ENCODE peak calls at places on chromosome 18, in six cellular contexts. Q is H9, E is mesendoderm, U is IMR-90, Z is H1, O is mesenchymal stem cell. K is an unnamed sample.

GRCh38 chr18:56889621-56890020 is 238.5 kb downstream of the WDR7 start:
- DNase-seq in Q (no peak), E (peak), U (no peak), Z (no peak), O (no peak), K (no peak)

GRCh38 chr18:2883137-2883671 is 36.4 kb downstream of the EMILIN2 start:
- DNase-seq in Q (no peak), E (no peak), U (no peak), Z (no peak), O (no peak), K (no peak)

GRCh38 chr18:9428862-9429661 is 46.3 kb upstream of the RALBP1 start:
- DNase-seq in Q (no peak), E (no peak), U (no peak), Z (no peak), O (no peak), K (no peak)

GRCh38 chr18:49225160-49225559 is 235.3 kb downstream of the DYM start:
- DNase-seq in Q (no peak), E (no peak), U (peak), Z (no peak), O (no peak), K (no peak)

GRCh38 chr18:43271593-43272432 is 5.5 kb downstream of the SYT4 start:
- DNase-seq in Q (no peak), E (peak), U (peak), Z (no peak), O (peak), K (peak)

GRCh38 chr18:903703-904102 is 968 bp upstream of the ADCYAP1 start:
- DNase-seq in Q (peak), E (peak), U (peak), Z (no peak), O (peak), K (no peak)

GRCh38 chr18:64110692-64111480 is 38.0 kb downstream of the LINC00305 start:
- DNase-seq in Q (no peak), E (peak), U (no peak), Z (no peak), O (peak), K (no peak)

GRCh38 chr18:9969247-9969646 is 55.4 kb downstream of the VAPA start:
- DNase-seq in Q (no peak), E (no peak), U (no peak), Z (no peak), O (no peak), K (no peak)

GRCh38 chr18:34494359-34494696 is 215.8 kb upstream of the DTNA start:
- DNase-seq in Q (peak), E (peak), U (no peak), Z (no peak), O (no peak), K (no peak)

GRCh38 chr18:8745355-8746014 is 40.1 kb downstream of the MTCL1 start:
- DNase-seq in Q (no peak), E (no peak), U (peak), Z (no peak), O (no peak), K (no peak)

GRCh38 chr18:10449396-10449795 is 5.0 kb upstream of the APCDD1 start:
- DNase-seq in Q (no peak), E (no peak), U (peak), Z (no peak), O (no peak), K (no peak)

GRCh38 chr18:48636436-48636835 is 97.6 kb downstream of the CTIF start:
- DNase-seq in Q (no peak), E (no peak), U (no peak), Z (no peak), O (no peak), K (no peak)

GRCh38 chr18:68839701-68840100 is 41.8 kb downstream of the CCDC102B start:
- DNase-seq in Q (no peak), E (no peak), U (no peak), Z (no peak), O (peak), K (no peak)

GRCh38 chr18:49371786-49372185 is 88.7 kb downstream of the DYM start:
- DNase-seq in Q (no peak), E (peak), U (no peak), Z (no peak), O (no peak), K (no peak)

GRCh38 chr18:48106976-48107781 is 176.7 kb upstream of the SMAD2 start:
- DNase-seq in Q (peak), E (peak), U (no peak), Z (no peak), O (no peak), K (no peak)

GRCh38 chr18:49835405-49835804 is 22.1 kb upstream of the ACAA2 start:
- DNase-seq in Q (no peak), E (no peak), U (no peak), Z (no peak), O (no peak), K (no peak)

GRCh38 chr18:44733069-44733753 is 52.5 kb downstream of the SETBP1 start:
- DNase-seq in Q (no peak), E (peak), U (peak), Z (no peak), O (peak), K (no peak)

GRCh38 chr18:13611616-13612110 is 114.7 kb downstream of the FAM210A start:
- DNase-seq in Q (peak), E (peak), U (peak), Z (no peak), O (peak), K (peak)

GRCh38 chr18:27656167-27656778 is 471.2 kb upstream of the CHST9 start:
- DNase-seq in Q (no peak), E (no peak), U (no peak), Z (no peak), O (peak), K (no peak)

GRCh38 chr18:66129248-66129647 is 378.4 kb downstream of the CDH7 start:
- DNase-seq in Q (no peak), E (no peak), U (no peak), Z (no peak), O (no peak), K (no peak)

GRCh38 chr18:38312532-38312931 is 746.9 kb upstream of the CELF4 start:
- DNase-seq in Q (no peak), E (no peak), U (no peak), Z (no peak), O (no peak), K (no peak)

GRCh38 chr18:60894254-60894945 is 438.8 kb upstream of the CDH20 start:
- DNase-seq in Q (no peak), E (no peak), U (no peak), Z (no peak), O (no peak), K (no peak)

GRCh38 chr18:54023471-54023870 is 201.0 kb downstream of the MBD2 start:
- DNase-seq in Q (no peak), E (no peak), U (no peak), Z (no peak), O (peak), K (no peak)

GRCh38 chr18:14189858-14190257 is 57.6 kb upstream of the ZNF519 start:
- DNase-seq in Q (no peak), E (no peak), U (no peak), Z (no peak), O (no peak), K (no peak)

GRCh38 chr18:60668583-60668982 is 296.0 kb upstream of the MC4R start:
- DNase-seq in Q (no peak), E (peak), U (no peak), Z (no peak), O (no peak), K (no peak)

GRCh38 chr18:13681701-13682100 is 44.7 kb downstream of the FAM210A start:
- DNase-seq in Q (no peak), E (no peak), U (no peak), Z (no peak), O (no peak), K (no peak)

GRCh38 chr18:9928646-9929259 is 14.9 kb downstream of the VAPA start:
- DNase-seq in Q (no peak), E (no peak), U (no peak), Z (no peak), O (no peak), K (no peak)

GRCh38 chr18:75800331-75800648 is 372.8 kb upstream of the SMIM21 start:
- DNase-seq in Q (no peak), E (no peak), U (no peak), Z (no peak), O (no peak), K (no peak)
- H3K4ac ChIP-seq in Q (no peak), E (no peak), U (no peak), Z (no peak), O (no peak), K (no peak)

DNA sequence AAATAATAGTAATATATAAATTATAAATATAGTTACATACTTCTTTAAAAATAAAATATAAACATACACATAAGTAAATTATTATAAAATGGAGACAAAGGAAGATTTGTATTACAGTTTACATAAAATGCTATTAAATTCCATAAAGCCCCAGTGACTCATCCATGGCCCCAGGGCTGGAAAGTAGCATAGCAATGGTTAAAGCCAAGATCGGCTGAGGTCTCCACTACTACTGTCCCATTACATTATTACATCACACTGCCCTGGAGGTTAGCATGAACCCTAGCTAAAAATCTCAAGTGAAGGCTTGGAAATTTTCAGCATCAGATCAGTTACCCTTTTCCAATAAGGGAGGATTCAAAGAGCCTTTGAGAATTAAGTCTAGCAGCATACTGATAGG is 936.2 kb downstream of the DSC3 start:
- DNase-seq in Q (no peak), E (peak), U (no peak), Z (no peak), O (no peak), K (no peak)
- H2BK15ac ChIP-seq in Q (no peak), E (no peak), U (no peak), Z (no peak), O (no peak), K (no peak)

GRCh38 chr18:58861353-58861752 is 3.3 kb upstream of the ZNF532 start:
- DNase-seq in Q (no peak), E (no peak), U (no peak), Z (no peak), O (no peak), K (no peak)

GRCh38 chr18:58860747-58861224 is 3.9 kb upstream of the ZNF532 start:
- DNase-seq in Q (no peak), E (no peak), U (no peak), Z (no peak), O (no peak), K (no peak)

GRCh38 chr18:58862404-58862803 is 2.3 kb upstream of the ZNF532 start:
- DNase-seq in Q (no peak), E (no peak), U (no peak), Z (no peak), O (no peak), K (no peak)

GRCh38 chr18:58862851-58863538 is 1.7 kb upstream of the ZNF532 start:
- DNase-seq in Q (no peak), E (peak), U (peak), Z (no peak), O (peak), K (no peak)

GRCh38 chr18:58861853-58862252 is 2.8 kb upstream of the ZNF532 start:
- DNase-seq in Q (no peak), E (no peak), U (no peak), Z (no peak), O (no peak), K (no peak)
- H3K4ac ChIP-seq in Q (no peak), E (no peak), U (no peak), Z (no peak), O (no peak), K (no peak)

DNA sequence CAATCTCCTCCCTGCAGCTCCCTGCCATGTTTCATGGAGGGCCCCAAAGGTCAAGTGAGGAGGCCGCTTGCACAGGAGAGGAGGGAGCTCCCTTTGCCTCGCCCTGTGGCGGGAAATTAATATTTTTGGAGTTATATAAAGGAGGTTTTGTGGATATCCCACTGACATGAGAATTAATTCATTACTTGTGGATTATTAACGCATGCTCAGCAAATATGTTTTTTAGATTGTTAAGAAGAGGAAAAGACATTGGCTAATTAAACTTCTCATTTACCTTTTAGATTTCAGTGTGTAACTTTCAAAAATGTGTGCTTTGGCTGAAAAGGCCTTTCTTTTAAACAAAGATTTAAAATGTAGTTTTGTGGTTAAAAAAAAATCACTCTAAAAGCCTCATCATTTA is 474.0 kb downstream of the SOCS6 start:
- DNase-seq in Q (no peak), E (no peak), U (no peak), Z (no peak), O (no peak), K (no peak)
- H2BK15ac ChIP-seq in Q (no peak), E (no peak), U (no peak), Z (no peak), O (no peak), K (no peak)

DNA sequence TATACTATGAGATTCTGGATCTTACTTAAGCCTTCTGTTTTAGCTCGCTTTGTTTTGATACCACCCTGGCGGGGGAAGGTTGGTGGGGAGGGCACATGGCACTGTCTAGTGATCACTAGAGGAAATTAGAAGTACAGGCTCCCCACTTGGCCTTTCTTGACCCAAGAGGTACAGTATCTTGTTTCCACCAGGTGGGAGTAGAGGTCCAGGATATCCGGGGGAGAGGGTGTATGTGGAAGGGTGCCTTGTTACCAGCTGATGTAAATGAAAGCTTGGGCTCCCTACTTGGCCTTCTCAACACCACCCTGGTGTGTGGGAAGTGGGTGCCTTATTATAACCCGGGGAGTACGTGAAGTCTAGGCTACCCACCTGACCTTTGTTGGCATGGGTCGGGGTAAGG is 7.5 kb downstream of the GALNT1 start:
- DNase-seq in Q (peak), E (peak), U (no peak), Z (peak), O (no peak), K (no peak)
- H3K4ac ChIP-seq in Q (no peak), E (no peak), U (no peak), Z (no peak), O (no peak), K (no peak)

GRCh38 chr18:23662309-23663263 is at the start of gene ANKRD29:
- DNase-seq in Q (peak), E (peak), U (no peak), Z (no peak), O (peak), K (peak)
- H2BK15ac ChIP-seq in Q (no peak), E (no peak), U (no peak), Z (peak), O (peak), K (no peak)

GRCh38 chr18:58866261-58867232 is 1.9 kb downstream of the ZNF532 start:
- DNase-seq in Q (no peak), E (no peak), U (no peak), Z (no peak), O (no peak), K (no peak)

GRCh38 chr18:58868440-58868839 is 3.8 kb downstream of the ZNF532 start:
- DNase-seq in Q (no peak), E (no peak), U (no peak), Z (no peak), O (no peak), K (no peak)

GRCh38 chr18:58865714-58866113 is 1.0 kb downstream of the ZNF532 start:
- DNase-seq in Q (no peak), E (no peak), U (no peak), Z (no peak), O (no peak), K (no peak)

GRCh38 chr18:58865009-58865345 is 300 bp downstream of the ZNF532 start:
- DNase-seq in Q (no peak), E (no peak), U (no peak), Z (no peak), O (no peak), K (no peak)

GRCh38 chr18:58867281-58867961 is 2.7 kb downstream of the ZNF532 start:
- DNase-seq in Q (peak), E (peak), U (no peak), Z (peak), O (no peak), K (no peak)
- H3K4ac ChIP-seq in Q (no peak), E (no peak), U (peak), Z (peak), O (peak), K (no peak)

DNA sequence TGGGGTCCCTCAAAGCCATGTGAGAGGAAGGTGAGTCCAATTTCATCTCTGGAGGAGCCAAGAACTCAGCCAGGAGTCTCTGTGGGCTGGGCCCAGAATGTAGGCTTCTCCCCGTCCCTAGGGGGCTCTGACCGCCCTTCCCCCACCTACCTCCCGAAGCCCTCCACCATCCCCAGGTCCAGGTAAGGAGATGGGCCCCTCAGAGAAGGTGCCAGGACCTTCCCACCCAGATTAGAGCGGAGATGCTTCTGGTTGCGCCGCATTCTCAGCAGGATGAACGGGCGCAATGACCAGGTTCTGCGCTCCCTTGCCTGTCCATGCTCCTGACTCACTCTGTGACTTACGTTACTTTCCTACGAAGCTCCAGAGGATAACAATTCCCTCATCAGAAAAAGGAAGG is 23.0 kb downstream of the ST8SIA5 start:
- DNase-seq in Q (no peak), E (no peak), U (no peak), Z (no peak), O (no peak), K (no peak)
- H2BK15ac ChIP-seq in Q (no peak), E (no peak), U (no peak), Z (no peak), O (no peak), K (no peak)

GRCh38 chr18:20966795-20967194 is 144.8 kb downstream of the ROCK1 start:
- DNase-seq in Q (no peak), E (no peak), U (no peak), Z (no peak), O (no peak), K (no peak)

GRCh38 chr18:20971886-20972267 is 139.7 kb downstream of the ROCK1 start:
- DNase-seq in Q (no peak), E (peak), U (peak), Z (no peak), O (peak), K (no peak)
- H3K4ac ChIP-seq in Q (no peak), E (no peak), U (no peak), Z (no peak), O (no peak), K (no peak)

DNA sequence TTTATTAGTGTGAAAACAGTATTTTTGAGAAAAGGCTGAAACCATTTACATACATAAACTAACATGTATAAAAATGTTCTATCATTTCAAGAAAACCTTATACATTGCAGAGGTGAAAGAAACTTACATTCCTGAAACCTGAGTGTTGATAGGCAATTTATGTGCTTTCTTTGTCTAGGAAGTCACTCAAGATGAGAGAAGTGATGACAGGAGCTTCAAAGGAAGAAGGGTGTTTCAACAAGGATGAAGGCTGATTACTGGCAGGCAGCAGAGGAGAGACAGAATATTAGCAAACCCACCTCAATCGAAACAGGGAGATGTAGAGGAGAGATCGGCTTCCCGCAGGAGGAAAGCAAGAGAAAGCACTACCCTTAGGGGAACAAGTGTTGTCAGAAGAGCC is 124.9 kb downstream of the PRELID3A start:
- DNase-seq in Q (no peak), E (no peak), U (no peak), Z (no peak), O (no peak), K (no peak)
- H2BK15ac ChIP-seq in Q (no peak), E (no peak), U (no peak), Z (no peak), O (no peak), K (no peak)

K was measured in neuronal stem cell.